ENCODE peak calls at places on chromosomes 16 and 17, in four cellular contexts. A is K562, Z is H1, R is endothelial cell of umbilical vein. W is an unnamed sample.

GRCh38 chr17:64081802-64082799 is 47.8 kb downstream of the ERN1 start:
- DNase-seq in Z (no peak), A (peak), R (peak), W (peak)

GRCh38 chr17:32976605-32977004 is 15.0 kb upstream of the SPACA3 start:
- DNase-seq in A (no peak), Z (no peak), R (no peak), W (no peak)

GRCh38 chr17:47225436-47225858 is 16.3 kb downstream of the MYL4 start:
- DNase-seq in A (no peak), R (peak), Z (no peak), W (peak)

GRCh38 chr16:80014241-80014939 is 413.9 kb upstream of the MAF start:
- DNase-seq in A (no peak), R (no peak), Z (no peak), W (peak)

GRCh38 chr16:53865492-53865863 is 161.5 kb downstream of the FTO start:
- DNase-seq in A (peak), R (peak), Z (no peak), W (no peak)

GRCh38 chr16:84836234-84836647 is 16.5 kb downstream of the CRISPLD2 start:
- DNase-seq in A (no peak), Z (peak), R (no peak), W (no peak)

GRCh38 chr17:55238931-55239297 is 25.8 kb upstream of the HLF start:
- DNase-seq in Z (no peak), R (no peak), A (peak), W (peak)

GRCh38 chr16:24999088-24999670 is 16.0 kb downstream of the ARHGAP17 start:
- DNase-seq in Z (no peak), A (no peak), R (no peak), W (no peak)

GRCh38 chr17:76395980-76396379 is 11.6 kb downstream of the SPHK1 start:
- DNase-seq in Z (no peak), R (no peak), A (no peak), W (no peak)

GRCh38 chr17:61454095-61454931 is 2.1 kb downstream of the TBX4 start:
- DNase-seq in R (no peak), Z (peak), A (no peak), W (no peak)

GRCh38 chr17:71337903-71338302 is 782.9 kb upstream of the SOX9 start:
- DNase-seq in A (no peak), R (no peak), Z (no peak), W (no peak)

GRCh38 chr16:6682142-6682811 is 650.4 kb upstream of the RBFOX1 start:
- DNase-seq in A (peak), R (no peak), Z (peak), W (peak)

DNA sequence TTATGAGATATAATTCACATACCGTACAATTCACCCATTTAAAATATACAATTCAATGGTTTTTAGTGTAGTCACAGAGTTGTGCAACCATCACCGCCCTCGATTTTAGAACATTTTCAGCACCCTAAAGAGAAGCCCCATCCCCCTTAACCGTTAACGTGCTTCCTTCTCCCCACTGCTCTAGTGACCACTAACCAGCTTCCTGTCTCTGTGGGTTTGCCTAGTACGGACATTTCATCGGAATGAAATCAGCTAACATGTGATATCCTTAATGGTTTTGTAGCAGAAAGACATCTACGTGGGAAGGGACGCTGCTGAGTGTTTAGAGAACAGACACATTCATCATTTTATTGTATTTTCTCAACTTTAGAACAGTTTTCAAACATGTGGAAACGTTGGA is 80.8 kb upstream of the HSBP1 start:
- DNase-seq in R (no peak), Z (no peak), A (no peak), W (no peak)
- H2AFZ ChIP-seq in R (no peak), Z (no peak), A (no peak), W (no peak)

GRCh38 chr16:20409398-20410152 is at the start of gene ACSM5:
- DNase-seq in R (no peak), Z (no peak), A (no peak), W (peak)

GRCh38 chr16:20410153-20410723 is 904 bp downstream of the ACSM5 start:
- DNase-seq in Z (no peak), R (no peak), A (no peak), W (no peak)

GRCh38 chr16:20415541-20415940 is 6.2 kb downstream of the ACSM5 start:
- DNase-seq in A (no peak), Z (no peak), R (no peak), W (no peak)

GRCh38 chr16:20411055-20411454 is 1.7 kb downstream of the ACSM5 start:
- DNase-seq in R (no peak), Z (no peak), A (no peak), W (no peak)
- TF ChIP-seq JUN in R (no peak), Z (no peak), A (no peak), W (no peak)

GRCh38 chr17:39754161-39754957 is 16.6 kb downstream of the GRB7 start:
- DNase-seq in Z (peak), R (peak), A (peak), W (peak)
- H2AFZ ChIP-seq in Z (no peak), R (peak), A (peak), W (no peak)

DNA sequence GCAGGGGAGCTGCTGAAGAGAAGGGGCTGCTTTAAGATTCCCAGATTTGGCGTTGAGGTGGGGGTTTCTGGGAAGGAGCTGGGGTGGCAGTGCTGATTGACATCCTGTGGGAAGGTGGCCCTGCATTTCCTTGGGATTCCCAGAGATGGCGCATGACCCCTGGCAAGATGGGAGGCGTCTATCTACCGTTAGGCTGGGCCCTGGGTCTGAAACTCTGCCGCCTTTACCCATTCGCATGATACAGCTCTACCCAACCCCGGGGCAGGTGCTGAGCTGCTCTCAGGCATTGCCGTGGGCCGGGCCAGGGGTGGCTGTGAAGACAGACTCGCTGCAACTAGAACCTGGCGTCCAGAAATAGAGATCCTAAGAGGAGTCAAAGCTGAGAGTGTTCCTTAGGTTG is 9.9 kb upstream of the MVD start:
- DNase-seq in A (no peak), R (no peak), Z (peak), W (no peak)
- TF ChIP-seq JUN in A (no peak), R (no peak), Z (no peak), W (no peak)

GRCh38 chr17:17087424-17088103 is 45.3 kb downstream of the MPRIP start:
- DNase-seq in A (no peak), R (no peak), Z (no peak), W (no peak)
- H2AFZ ChIP-seq in A (no peak), R (no peak), Z (no peak), W (no peak)

GRCh38 chr16:81860867-81861266 is 81.8 kb downstream of the PLCG2 start:
- DNase-seq in R (no peak), Z (no peak), A (no peak), W (no peak)

GRCh38 chr16:81861503-81861902 is 82.4 kb downstream of the PLCG2 start:
- DNase-seq in R (no peak), Z (no peak), A (no peak), W (no peak)

GRCh38 chr16:81863630-81864352 is 84.7 kb downstream of the PLCG2 start:
- DNase-seq in Z (no peak), A (no peak), R (no peak), W (no peak)

GRCh38 chr16:81860310-81860709 is 81.2 kb downstream of the PLCG2 start:
- DNase-seq in R (no peak), A (no peak), Z (no peak), W (no peak)

GRCh38 chr16:81861915-81862314 is 82.8 kb downstream of the PLCG2 start:
- DNase-seq in R (peak), A (no peak), Z (no peak), W (no peak)
- TF ChIP-seq JUN in R (no peak), A (no peak), Z (no peak), W (no peak)

DNA sequence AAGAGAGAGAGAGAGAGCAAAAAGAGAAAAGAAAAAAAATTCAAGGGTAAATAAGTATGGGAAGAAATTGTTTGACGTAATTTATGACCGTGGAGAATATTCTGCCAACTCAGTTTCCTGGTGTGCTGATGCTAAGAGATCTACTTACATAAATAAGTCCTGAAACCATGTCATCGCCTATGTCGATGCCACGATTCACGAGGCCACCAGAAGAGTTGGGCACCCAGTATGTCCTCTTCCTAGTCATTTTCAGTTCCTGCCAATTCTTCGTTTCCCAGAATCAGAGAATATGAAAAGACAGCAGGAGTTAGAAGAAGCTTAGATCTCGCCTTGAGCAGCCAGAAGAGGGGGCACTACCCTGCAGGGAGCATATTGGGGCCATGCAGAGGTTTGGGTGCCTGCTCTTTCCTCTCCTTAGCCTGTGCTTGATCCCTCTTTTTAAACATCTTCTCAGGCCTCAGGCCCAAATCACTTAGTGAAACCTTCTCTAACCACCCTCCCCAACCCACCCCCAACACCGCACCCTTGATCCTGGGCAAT is 12.4 kb upstream of the LONP2 start:
- DNase-seq in A (no peak), Z (peak), R (peak), W (peak)
- H2AFZ ChIP-seq in A (no peak), Z (peak), R (no peak), W (peak)

W was measured in HepG2.